ENCODE peak calls at places on chromosomes 12 and 14, in six cellular contexts. G, C, M, E, J and W are unnamed samples.

GRCh38 chr14:63224196-63224595 is 20.0 kb downstream of the RHOJ start:
- DNase-seq in J (no peak), C (no peak), G (no peak), M (no peak), E (no peak), W (no peak)

GRCh38 chr12:46916796-46917419 is 91.1 kb upstream of the SLC38A4 start:
- DNase-seq in M (no peak), E (no peak), G (no peak), J (no peak), C (no peak), W (no peak)

GRCh38 chr14:79513446-79513845 is 697.9 kb downstream of the DIO2 start:
- DNase-seq in C (no peak), G (no peak), M (no peak), E (no peak), J (no peak), W (no peak)

GRCh38 chr14:68393178-68393763 is 399.6 kb downstream of the ZFP36L1 start:
- DNase-seq in E (no peak), J (no peak), C (no peak), M (no peak), G (no peak), W (no peak)

GRCh38 chr12:92107621-92108131 is 38.0 kb downstream of the BTG1 start:
- DNase-seq in M (peak), E (no peak), G (peak), J (no peak), C (no peak), W (no peak)

GRCh38 chr14:52275372-52275771 is 7.9 kb downstream of the PTGDR start:
- DNase-seq in C (no peak), J (no peak), E (no peak), G (no peak), M (no peak), W (no peak)

GRCh38 chr12:124422570-124423523 is 128.0 kb downstream of the RFLNA start:
- DNase-seq in J (no peak), C (no peak), G (peak), E (no peak), M (peak), W (no peak)

GRCh38 chr12:75087656-75088055 is 122.0 kb downstream of the KCNC2 start:
- DNase-seq in J (no peak), E (no peak), G (peak), C (no peak), M (no peak), W (no peak)

GRCh38 chr14:57822081-57822480 is 43.8 kb downstream of the SLC35F4 start:
- DNase-seq in J (no peak), G (no peak), E (no peak), M (no peak), C (no peak), W (no peak)

GRCh38 chr14:36313206-36313605 is 7.2 kb downstream of the MBIP start:
- DNase-seq in M (no peak), G (no peak), J (no peak), E (no peak), C (no peak), W (no peak)

GRCh38 chr12:126617312-126617711 is 1552.1 kb downstream of the AACS start:
- DNase-seq in E (no peak), M (no peak), G (no peak), J (no peak), C (peak), W (no peak)

GRCh38 chr12:116389990-116390655 is 112.6 kb upstream of the MED13L start:
- DNase-seq in J (no peak), C (no peak), G (no peak), M (peak), E (no peak), W (no peak)

GRCh38 chr12:122144885-122145284 is 29.1 kb downstream of the IL31 start:
- DNase-seq in C (no peak), J (no peak), G (no peak), M (no peak), E (no peak), W (no peak)

GRCh38 chr12:120224304-120225199 is 23.6 kb upstream of the RPLP0 start:
- DNase-seq in J (no peak), C (peak), E (no peak), M (no peak), G (no peak), W (no peak)

GRCh38 chr12:112798019-112798760 is 6.6 kb downstream of the RPH3A start:
- DNase-seq in J (no peak), E (no peak), C (no peak), G (no peak), M (no peak), W (peak)

GRCh38 chr14:99718811-99719192 is 34.7 kb downstream of the CYP46A1 start:
- DNase-seq in G (no peak), C (no peak), J (no peak), M (no peak), E (no peak), W (no peak)

GRCh38 chr12:109716512-109717389 is 3.1 kb downstream of the FAM222A start:
- DNase-seq in G (no peak), J (no peak), C (no peak), E (no peak), M (peak), W (no peak)

GRCh38 chr12:3365416-3366385 is 125.3 kb upstream of the PRMT8 start:
- DNase-seq in C (no peak), M (no peak), J (no peak), E (no peak), G (peak), W (no peak)

GRCh38 chr14:88163731-88164255 is 158.9 kb downstream of the GPR65 start:
- DNase-seq in E (no peak), M (no peak), G (no peak), J (no peak), C (no peak), W (no peak)